ENCODE peak calls at places on chromosomes 16 and 17, in nine cellular contexts. N is AG10803, K is choroid plexus epithelial cell, A is A549, V is lower leg skin, B is left ventricle myocardium inferior, Y is neural progenitor cell, U is transverse colon, E is fibroblast of lung. M is an unnamed sample.

GRCh38 chr17:39212200-39212810 is 12.2 kb downstream of the RPL19 start:
- DNase-seq in N (peak), K (no peak), A (no peak), V (no peak), B (no peak), Y (no peak), U (no peak), E (no peak), M (no peak)

GRCh38 chr17:78276499-78276898 is 45.1 kb downstream of the TMEM235 start:
- DNase-seq in N (no peak), K (no peak), A (no peak), V (no peak), B (no peak), Y (no peak), U (peak), E (no peak), M (no peak)

GRCh38 chr17:78785011-78785662 is 3.1 kb upstream of the CYTH1 start:
- DNase-seq in N (no peak), K (no peak), A (no peak), V (no peak), B (no peak), Y (no peak), U (no peak), E (no peak), M (no peak)

GRCh38 chr17:35891273-35891672 is 11.1 kb upstream of the CCL5 start:
- DNase-seq in N (no peak), K (no peak), A (no peak), V (no peak), B (no peak), Y (no peak), U (no peak), E (no peak), M (no peak)

GRCh38 chr17:55674107-55674506 is 48.6 kb downstream of the TMEM100 start:
- DNase-seq in N (peak), K (peak), A (no peak), V (no peak), B (no peak), Y (no peak), U (no peak), E (no peak), M (no peak)

GRCh38 chr16:3157229-3158013 is 22.6 kb downstream of the ZNF213 start:
- DNase-seq in N (peak), K (peak), A (peak), V (peak), B (peak), Y (peak), U (peak), E (peak), M (peak)

GRCh38 chr17:1487939-1488825 is 4.3 kb downstream of the MYO1C start:
- DNase-seq in N (peak), K (peak), A (peak), V (peak), B (peak), Y (peak), U (peak), E (peak), M (peak)

GRCh38 chr16:8950580-8951077 is 13.1 kb downstream of the USP7 start:
- DNase-seq in N (peak), K (peak), A (no peak), V (no peak), B (no peak), Y (no peak), U (no peak), E (peak), M (no peak)

GRCh38 chr16:79868841-79869240 is 268.3 kb upstream of the MAF start:
- DNase-seq in N (no peak), K (no peak), A (no peak), V (no peak), B (no peak), Y (no peak), U (no peak), E (no peak), M (no peak)

GRCh38 chr16:87410958-87411357 is 18.8 kb downstream of the MAP1LC3B start:
- DNase-seq in N (no peak), K (no peak), A (no peak), V (no peak), B (peak), Y (peak), U (no peak), E (no peak), M (no peak)

GRCh38 chr17:66625321-66625767 is 209.6 kb upstream of the CACNG5 start:
- DNase-seq in N (peak), K (peak), A (peak), V (no peak), B (no peak), Y (peak), U (no peak), E (peak), M (no peak)

GRCh38 chr16:86725401-86725800 is 147.1 kb downstream of the FOXL1 start:
- DNase-seq in N (peak), K (no peak), A (no peak), V (no peak), B (no peak), Y (no peak), U (no peak), E (no peak), M (no peak)

GRCh38 chr16:19840524-19841110 is 44.0 kb downstream of the GPRC5B start:
- DNase-seq in N (peak), K (no peak), A (no peak), V (no peak), B (peak), Y (no peak), U (no peak), E (no peak), M (no peak)

DNA sequence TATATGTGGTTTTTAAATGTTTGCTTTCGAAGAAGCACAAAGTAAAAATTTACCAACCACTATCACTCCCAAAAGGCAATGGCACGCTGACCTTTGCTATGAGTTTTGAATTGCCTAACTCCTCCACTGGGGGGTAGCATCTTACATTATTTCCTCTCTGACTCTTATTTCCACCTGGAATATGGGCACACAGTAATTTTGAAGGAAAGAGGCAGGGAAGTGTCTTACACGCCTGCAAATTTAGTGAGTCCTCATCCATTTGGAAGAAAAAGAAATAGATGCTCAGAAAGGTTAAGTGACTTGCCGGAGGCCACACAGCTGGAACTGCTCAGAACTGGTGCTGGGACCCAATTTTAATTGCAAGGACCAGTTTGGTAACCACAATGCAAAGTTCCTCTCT is 29.9 kb upstream of the IRX6 start:
- DNase-seq in N (no peak), K (no peak), A (no peak), V (no peak), B (no peak), Y (no peak), U (no peak), E (no peak), M (no peak)
- TF ChIP-seq CTCF in N (no peak), K (no peak), A (no peak), V (no peak), B (no peak), Y (peak), U (no peak), E (no peak), M (no peak)

GRCh38 chr16:72848759-72849664 is 198.9 kb downstream of the ZFHX3 start:
- DNase-seq in N (peak), K (peak), A (peak), V (peak), B (peak), Y (peak), U (peak), E (peak), M (peak)
- H3K4me3 ChIP-seq in N (no peak), K (peak), A (peak), V (no peak), B (peak), Y (no peak), U (no peak), E (no peak), M (no peak)

GRCh38 chr17:82917656-82918345 is 78.0 kb upstream of the ZNF750 start:
- DNase-seq in N (peak), K (peak), A (no peak), V (no peak), B (no peak), Y (peak), U (no peak), E (no peak), M (no peak)
- TF ChIP-seq CTCF in N (peak), K (peak), A (peak), V (no peak), B (peak), Y (peak), U (peak), E (peak), M (no peak)

GRCh38 chr16:77068402-77068801 is 122.6 kb upstream of the MON1B start:
- DNase-seq in N (no peak), K (no peak), A (no peak), V (no peak), B (no peak), Y (no peak), U (no peak), E (no peak), M (no peak)
- H3K4me3 ChIP-seq in N (no peak), K (no peak), A (no peak), V (no peak), B (no peak), Y (no peak), U (no peak), E (no peak), M (no peak)

GRCh38 chr16:12098429-12099310 is 122.1 kb downstream of the SNX29 start:
- DNase-seq in N (no peak), K (no peak), A (no peak), V (no peak), B (no peak), Y (no peak), U (no peak), E (no peak), M (no peak)
- TF ChIP-seq CTCF in N (no peak), K (no peak), A (no peak), V (no peak), B (no peak), Y (peak), U (no peak), E (no peak), M (no peak)